ENCODE peak calls at places on chromosomes 16 and 17, in nine cellular contexts. Z is uterus; U is NCI-H748 treated with DMSO at 0.1 percent for 48 hours; C is NCI-H1105; V is thoracic aorta; I is CD8-positive, alpha-beta T cell; D is GDM1; M is OCI-M1; N is foreskin keratinocyte. P is an unnamed sample.
A peak's percentile ranks its signal among the peaks of the same experiment; 100 is the strongest.

GRCh38 chr16:3175157-3176153 is 12.5 kb upstream of the OR1F1 start:
- DNase-seq in Z (no peak), N (peak; percentile 69), V (no peak), M (peak; percentile 94), D (no peak), U (no peak), C (no peak), I (no peak), P (no peak)

GRCh38 chr17:15649861-15650391 is 30.4 kb upstream of the FBXW10B start:
- DNase-seq in Z (peak; percentile 61), M (no peak), I (no peak), C (no peak), D (no peak), N (no peak), V (no peak), U (no peak), P (peak; percentile 49)

GRCh38 chr17:36933174-36934143 is 3.8 kb upstream of the LHX1 start:
- DNase-seq in V (no peak), N (no peak), M (no peak), Z (no peak), U (peak; percentile 33), I (no peak), D (no peak), C (no peak), P (no peak)

GRCh38 chr16:53504161-53504663 is 1.2 kb upstream of the AKTIP start:
- DNase-seq in D (no peak), M (no peak), Z (peak; percentile 62), N (no peak), I (peak; percentile 39), U (no peak), C (peak; percentile 18), V (peak; percentile 47), P (peak; percentile 72)

GRCh38 chr16:75946058-75946457 is 219.8 kb upstream of the CPHXL start:
- DNase-seq in M (no peak), V (no peak), I (no peak), N (no peak), C (no peak), U (no peak), Z (no peak), D (no peak), P (no peak)

GRCh38 chr17:47692895-47693666 is 880 bp upstream of the TBKBP1 start:
- DNase-seq in I (no peak), C (no peak), M (peak; percentile 67), D (no peak), U (no peak), V (no peak), Z (no peak), N (no peak), P (no peak)

GRCh38 chr17:39170051-39170450 is 4.1 kb upstream of the ARL5C start:
- DNase-seq in C (no peak), M (no peak), N (no peak), Z (no peak), I (no peak), D (no peak), U (no peak), V (no peak), P (no peak)

GRCh38 chr16:22381392-22381791 is 7.0 kb upstream of the CDR2 start:
- DNase-seq in N (no peak), V (no peak), D (no peak), M (no peak), Z (no peak), C (no peak), U (no peak), I (no peak), P (no peak)

GRCh38 chr16:87490091-87490798 is 2.6 kb downstream of the ZCCHC14 start:
- DNase-seq in D (no peak), N (no peak), Z (no peak), M (peak; percentile 10), C (no peak), V (no peak), U (no peak), I (peak; percentile 22), P (peak; percentile 19)

GRCh38 chr16:68035227-68035626 is 12.1 kb downstream of the DUS2 start:
- DNase-seq in C (no peak), U (no peak), Z (no peak), D (no peak), V (no peak), I (no peak), N (no peak), M (peak; percentile 13), P (no peak)

GRCh38 chr16:82598766-82599165 is 28.0 kb upstream of the CDH13 start:
- DNase-seq in D (no peak), V (no peak), U (no peak), Z (no peak), I (no peak), M (no peak), C (no peak), N (no peak), P (no peak)

GRCh38 chr16:84284168-84284722 is 10.4 kb upstream of the WFDC1 start:
- DNase-seq in I (no peak), M (no peak), N (no peak), C (no peak), D (no peak), Z (peak; percentile 65), U (no peak), V (no peak), P (peak; percentile 36)

GRCh38 chr17:75549246-75550138 is 24.0 kb downstream of the LLGL2 start:
- DNase-seq in M (no peak), V (no peak), Z (no peak), I (no peak), C (peak; percentile 43), N (no peak), D (no peak), U (peak; percentile 89), P (no peak)

GRCh38 chr16:20398603-20399002 is 5.9 kb downstream of the PDILT start:
- DNase-seq in C (no peak), I (no peak), D (no peak), M (no peak), Z (no peak), V (no peak), N (no peak), U (no peak), P (no peak)

GRCh38 chr16:58365623-58366022 is 26.6 kb upstream of the GINS3 start:
- DNase-seq in N (peak; percentile 39), M (no peak), C (no peak), V (no peak), D (no peak), I (no peak), Z (no peak), U (no peak), P (no peak)

GRCh38 chr17:9824094-9824493 is 1.6 kb upstream of the GLP2R start:
- DNase-seq in C (no peak), I (no peak), U (no peak), N (no peak), D (no peak), Z (no peak), M (no peak), V (no peak), P (no peak)

P was measured in fibroblast of pulmonary artery.